ENCODE peak calls at places on chromosomes 2 and 18, in four cellular contexts. One of them, this sample, is unnamed.

GRCh38 chr2:102422910-102423309 is at the start of gene IL18RAP:
- DNase-seq in NT2/D1: no peak
- DNase-seq in CD8-positive, alpha-beta T cell: no peak
- DNase-seq in left ventricle myocardium inferior: no peak
- DNase-seq in this sample: no peak

GRCh38 chr2:179974743-179975142 is 32.4 kb downstream of the CWC22 start:
- DNase-seq in NT2/D1: no peak
- DNase-seq in CD8-positive, alpha-beta T cell: no peak
- DNase-seq in left ventricle myocardium inferior: no peak
- DNase-seq in this sample: no peak

GRCh38 chr2:192469612-192470011 is 274.9 kb upstream of the TMEFF2 start:
- DNase-seq in NT2/D1: no peak
- DNase-seq in CD8-positive, alpha-beta T cell: no peak
- DNase-seq in left ventricle myocardium inferior: no peak
- DNase-seq in this sample: no peak

GRCh38 chr2:36568533-36569246 is 29.3 kb downstream of the FEZ2 start:
- DNase-seq in NT2/D1: no peak
- DNase-seq in CD8-positive, alpha-beta T cell: no peak
- DNase-seq in left ventricle myocardium inferior: no peak
- DNase-seq in this sample: no peak

GRCh38 chr2:108548221-108549003 is 14.1 kb downstream of the LIMS1 start:
- DNase-seq in NT2/D1: no peak
- DNase-seq in CD8-positive, alpha-beta T cell: no peak
- DNase-seq in left ventricle myocardium inferior: no peak
- DNase-seq in this sample: peak; percentile 83

GRCh38 chr2:239570971-239571520 is 170.2 kb upstream of the HDAC4 start:
- DNase-seq in NT2/D1: no peak
- DNase-seq in CD8-positive, alpha-beta T cell: no peak
- DNase-seq in left ventricle myocardium inferior: no peak
- DNase-seq in this sample: no peak

GRCh38 chr2:177172034-177172880 is 40.3 kb upstream of the HNRNPA3 start:
- DNase-seq in NT2/D1: no peak
- DNase-seq in CD8-positive, alpha-beta T cell: no peak
- DNase-seq in left ventricle myocardium inferior: no peak
- DNase-seq in this sample: no peak

GRCh38 chr18:32355896-32356295 is 114.8 kb downstream of the GAREM1 start:
- DNase-seq in NT2/D1: no peak
- DNase-seq in CD8-positive, alpha-beta T cell: no peak
- DNase-seq in left ventricle myocardium inferior: no peak
- DNase-seq in this sample: peak; percentile 57

GRCh38 chr2:85042330-85042729 is 71.4 kb downstream of the KCMF1 start:
- DNase-seq in NT2/D1: no peak
- DNase-seq in CD8-positive, alpha-beta T cell: no peak
- DNase-seq in left ventricle myocardium inferior: no peak
- DNase-seq in this sample: peak; percentile 43

GRCh38 chr18:33107511-33107910 is 333.0 kb downstream of the CCDC178 start:
- DNase-seq in NT2/D1: no peak
- DNase-seq in CD8-positive, alpha-beta T cell: no peak
- DNase-seq in left ventricle myocardium inferior: no peak
- DNase-seq in this sample: no peak

GRCh38 chr2:8796878-8797550 is 40.4 kb downstream of the KIDINS220 start:
- DNase-seq in NT2/D1: no peak
- DNase-seq in CD8-positive, alpha-beta T cell: no peak
- DNase-seq in left ventricle myocardium inferior: no peak
- DNase-seq in this sample: no peak

GRCh38 chr2:30276455-30276911 is 45.1 kb downstream of the LBH start:
- DNase-seq in NT2/D1: no peak
- DNase-seq in CD8-positive, alpha-beta T cell: no peak
- DNase-seq in left ventricle myocardium inferior: no peak
- DNase-seq in this sample: no peak

GRCh38 chr2:30417253-30417652 is 29.8 kb upstream of the LCLAT1 start:
- DNase-seq in NT2/D1: peak; percentile 36
- DNase-seq in CD8-positive, alpha-beta T cell: no peak
- DNase-seq in left ventricle myocardium inferior: peak; percentile 53
- DNase-seq in this sample: peak; percentile 56

GRCh38 chr2:37569986-37570688 is 101.3 kb downstream of the CDC42EP3 start:
- DNase-seq in NT2/D1: no peak
- DNase-seq in CD8-positive, alpha-beta T cell: no peak
- DNase-seq in left ventricle myocardium inferior: no peak
- DNase-seq in this sample: no peak

GRCh38 chr2:96618599-96619283 is 19.4 kb downstream of the KANSL3 start:
- DNase-seq in NT2/D1: no peak
- DNase-seq in CD8-positive, alpha-beta T cell: no peak
- DNase-seq in left ventricle myocardium inferior: no peak
- DNase-seq in this sample: peak; percentile 87

GRCh38 chr2:73292906-73293533 is 328 bp downstream of the EGR4 start:
- DNase-seq in NT2/D1: no peak
- DNase-seq in CD8-positive, alpha-beta T cell: no peak
- DNase-seq in left ventricle myocardium inferior: no peak
- DNase-seq in this sample: no peak

GRCh38 chr18:39835303-39836030 is 2119.6 kb upstream of the PIK3C3 start:
- DNase-seq in NT2/D1: no peak
- DNase-seq in CD8-positive, alpha-beta T cell: no peak
- DNase-seq in left ventricle myocardium inferior: no peak
- DNase-seq in this sample: no peak

GRCh38 chr2:168155680-168156079 is 91.7 kb downstream of the STK39 start:
- DNase-seq in NT2/D1: no peak
- DNase-seq in CD8-positive, alpha-beta T cell: no peak
- DNase-seq in left ventricle myocardium inferior: no peak
- DNase-seq in this sample: no peak

GRCh38 chr2:197307236-197307932 is 3.2 kb downstream of the ANKRD44 start:
- DNase-seq in NT2/D1: no peak
- DNase-seq in CD8-positive, alpha-beta T cell: no peak
- DNase-seq in left ventricle myocardium inferior: no peak
- DNase-seq in this sample: no peak

GRCh38 chr18:2825613-2826205 is 21.1 kb upstream of the EMILIN2 start:
- DNase-seq in NT2/D1: no peak
- DNase-seq in CD8-positive, alpha-beta T cell: no peak
- DNase-seq in left ventricle myocardium inferior: no peak
- DNase-seq in this sample: no peak

GRCh38 chr2:169361706-169362345 is 508 bp downstream of the LRP2 start:
- DNase-seq in NT2/D1: no peak
- DNase-seq in CD8-positive, alpha-beta T cell: no peak
- DNase-seq in left ventricle myocardium inferior: no peak
- DNase-seq in this sample: peak; percentile 74

GRCh38 chr2:232386740-232387450 is 8.3 kb downstream of the ALPP start:
- DNase-seq in NT2/D1: no peak
- DNase-seq in CD8-positive, alpha-beta T cell: no peak
- DNase-seq in left ventricle myocardium inferior: no peak
- DNase-seq in this sample: peak; percentile 53

GRCh38 chr2:219446101-219446504 is 11.5 kb downstream of the SPEG start:
- DNase-seq in NT2/D1: peak; percentile 49
- DNase-seq in CD8-positive, alpha-beta T cell: no peak
- DNase-seq in left ventricle myocardium inferior: no peak
- DNase-seq in this sample: peak; percentile 78

GRCh38 chr2:109324859-109325258 is 195.9 kb downstream of the SH3RF3 start:
- DNase-seq in NT2/D1: no peak
- DNase-seq in CD8-positive, alpha-beta T cell: no peak
- DNase-seq in left ventricle myocardium inferior: peak; percentile 73
- DNase-seq in this sample: no peak

GRCh38 chr2:119066272-119066804 is 92.2 kb downstream of the C1QL2 start:
- DNase-seq in NT2/D1: no peak
- DNase-seq in CD8-positive, alpha-beta T cell: no peak
- DNase-seq in left ventricle myocardium inferior: no peak
- DNase-seq in this sample: no peak

GRCh38 chr2:204842731-204843490 is 297.6 kb downstream of the PARD3B start:
- DNase-seq in NT2/D1: no peak
- DNase-seq in CD8-positive, alpha-beta T cell: no peak
- DNase-seq in left ventricle myocardium inferior: no peak
- DNase-seq in this sample: no peak

GRCh38 chr2:221465776-221466175 is 106.3 kb downstream of the EPHA4 start:
- DNase-seq in NT2/D1: no peak
- DNase-seq in CD8-positive, alpha-beta T cell: no peak
- DNase-seq in left ventricle myocardium inferior: no peak
- DNase-seq in this sample: no peak

GRCh38 chr2:28267282-28267681 is 125.4 kb upstream of the FOSL2 start:
- DNase-seq in NT2/D1: no peak
- DNase-seq in CD8-positive, alpha-beta T cell: no peak
- DNase-seq in left ventricle myocardium inferior: no peak
- DNase-seq in this sample: no peak

GRCh38 chr2:45884126-45884525 is 232.7 kb downstream of the PRKCE start:
- DNase-seq in NT2/D1: no peak
- DNase-seq in CD8-positive, alpha-beta T cell: no peak
- DNase-seq in left ventricle myocardium inferior: no peak
- DNase-seq in this sample: no peak

GRCh38 chr2:134206573-134206972 is 47.3 kb upstream of the MGAT5 start:
- DNase-seq in NT2/D1: no peak
- DNase-seq in CD8-positive, alpha-beta T cell: no peak
- DNase-seq in left ventricle myocardium inferior: peak; percentile 40
- DNase-seq in this sample: peak; percentile 39

GRCh38 chr2:10914272-10914693 is 2.5 kb downstream of the KCNF1 start:
- DNase-seq in NT2/D1: peak; percentile 35
- DNase-seq in CD8-positive, alpha-beta T cell: no peak
- DNase-seq in left ventricle myocardium inferior: no peak
- DNase-seq in this sample: no peak

GRCh38 chr2:185208261-185208660 is 530.3 kb upstream of the FSIP2 start:
- DNase-seq in NT2/D1: peak; percentile 58
- DNase-seq in CD8-positive, alpha-beta T cell: no peak
- DNase-seq in left ventricle myocardium inferior: no peak
- DNase-seq in this sample: peak; percentile 77

GRCh38 chr2:241659150-241659739 is 21.8 kb downstream of the ATG4B start:
- DNase-seq in NT2/D1: no peak
- DNase-seq in CD8-positive, alpha-beta T cell: peak; percentile 44
- DNase-seq in left ventricle myocardium inferior: peak; percentile 50
- DNase-seq in this sample: peak; percentile 85

GRCh38 chr2:241655516-241656189 is 18.2 kb downstream of the ATG4B start:
- DNase-seq in NT2/D1: no peak
- DNase-seq in CD8-positive, alpha-beta T cell: no peak
- DNase-seq in left ventricle myocardium inferior: no peak
- DNase-seq in this sample: no peak

GRCh38 chr2:241656190-241656741 is 18.8 kb downstream of the ATG4B start:
- DNase-seq in NT2/D1: no peak
- DNase-seq in CD8-positive, alpha-beta T cell: no peak
- DNase-seq in left ventricle myocardium inferior: peak; percentile 41
- DNase-seq in this sample: no peak

GRCh38 chr2:241658296-241658695 is 20.8 kb downstream of the ATG4B start:
- DNase-seq in NT2/D1: no peak
- DNase-seq in CD8-positive, alpha-beta T cell: no peak
- DNase-seq in left ventricle myocardium inferior: no peak
- DNase-seq in this sample: no peak

GRCh38 chr2:241657851-241658254 is 20.4 kb downstream of the ATG4B start:
- DNase-seq in NT2/D1: no peak
- DNase-seq in CD8-positive, alpha-beta T cell: no peak
- DNase-seq in left ventricle myocardium inferior: no peak
- DNase-seq in this sample: no peak
- H3K36me3 ChIP-seq in NT2/D1: peaks cover 80% of the 10 kb centered on the region
- H3K36me3 ChIP-seq in CD8-positive, alpha-beta T cell: peaks cover 38% of the 10 kb centered on the region
- H3K36me3 ChIP-seq in left ventricle myocardium inferior: peaks cover 85% of the 10 kb centered on the region
- H3K36me3 ChIP-seq in this sample: peaks cover 15% of the 10 kb centered on the region

DNA sequence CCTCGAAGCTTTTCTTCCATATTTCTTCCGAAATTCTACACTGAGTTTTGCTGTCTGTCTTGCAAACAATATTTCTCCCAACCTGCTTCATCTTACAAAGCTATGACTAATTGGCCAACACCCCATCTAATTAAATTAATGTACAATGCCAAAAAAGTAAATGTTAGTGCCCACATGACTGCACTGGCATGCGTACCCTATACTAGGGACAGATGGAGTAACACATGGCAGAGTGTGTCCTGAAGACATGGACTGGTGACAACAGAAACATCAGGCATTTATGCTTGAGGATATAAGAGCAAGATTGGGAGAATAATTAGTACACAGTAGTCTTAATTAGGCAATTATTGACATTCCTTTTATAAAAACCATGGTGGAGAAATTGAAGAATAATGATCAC is 66.8 kb downstream of the MREG start:
- DNase-seq in NT2/D1: no peak
- DNase-seq in CD8-positive, alpha-beta T cell: no peak
- DNase-seq in left ventricle myocardium inferior: no peak
- DNase-seq in this sample: no peak
- H3K9me3 ChIP-seq in NT2/D1: no peaks in the 10 kb centered on the region
- H3K9me3 ChIP-seq in CD8-positive, alpha-beta T cell: no peaks in the 10 kb centered on the region
- H3K9me3 ChIP-seq in left ventricle myocardium inferior: no peaks in the 10 kb centered on the region
- H3K9me3 ChIP-seq in this sample: no peaks in the 10 kb centered on the region

GRCh38 chr2:44843086-44843485 is 98.4 kb upstream of the SIX3 start:
- DNase-seq in NT2/D1: no peak
- DNase-seq in CD8-positive, alpha-beta T cell: no peak
- DNase-seq in left ventricle myocardium inferior: no peak
- DNase-seq in this sample: no peak

GRCh38 chr2:44840186-44840850 is 101.2 kb upstream of the SIX3 start:
- DNase-seq in NT2/D1: no peak
- DNase-seq in CD8-positive, alpha-beta T cell: no peak
- DNase-seq in left ventricle myocardium inferior: no peak
- DNase-seq in this sample: no peak

GRCh38 chr2:44848026-44848425 is 93.5 kb upstream of the SIX3 start:
- DNase-seq in NT2/D1: no peak
- DNase-seq in CD8-positive, alpha-beta T cell: no peak
- DNase-seq in left ventricle myocardium inferior: no peak
- DNase-seq in this sample: no peak

GRCh38 chr2:44843641-44844040 is 97.9 kb upstream of the SIX3 start:
- DNase-seq in NT2/D1: no peak
- DNase-seq in CD8-positive, alpha-beta T cell: no peak
- DNase-seq in left ventricle myocardium inferior: no peak
- DNase-seq in this sample: no peak

DNA sequence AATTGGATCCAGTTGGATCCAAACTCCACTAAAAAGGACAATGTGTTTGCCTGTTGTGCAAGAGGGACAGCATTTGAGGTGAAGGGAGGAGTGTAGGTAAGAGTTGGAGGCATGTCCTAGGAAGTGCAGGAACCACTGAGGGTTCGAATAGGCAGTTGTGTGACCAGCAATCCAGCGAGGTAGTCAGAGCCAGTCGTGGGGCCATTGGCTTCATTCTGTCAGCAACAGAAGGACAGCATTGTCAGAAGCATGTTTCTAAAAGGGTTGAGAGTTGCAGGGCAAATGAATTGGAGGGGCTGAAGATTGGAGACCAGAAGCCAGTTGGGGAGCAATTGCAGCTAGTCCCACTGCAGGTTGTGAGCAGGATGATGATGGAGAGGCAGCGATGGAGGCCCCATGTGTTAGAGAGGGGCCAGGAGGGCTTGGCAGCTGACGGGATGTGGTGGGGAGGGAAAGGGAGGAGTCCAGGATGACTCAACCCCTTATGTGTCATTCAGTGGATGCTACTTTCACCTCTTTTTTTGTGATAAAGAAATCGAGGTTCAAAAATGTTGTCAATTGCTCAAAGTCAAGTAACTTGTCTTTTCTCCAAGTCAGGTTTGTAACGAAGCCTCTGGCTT is 96.7 kb upstream of the SIX3 start:
- DNase-seq in NT2/D1: no peak
- DNase-seq in CD8-positive, alpha-beta T cell: no peak
- DNase-seq in left ventricle myocardium inferior: no peak
- DNase-seq in this sample: no peak
- H3K27me3 ChIP-seq in NT2/D1: peaks cover 4% of the 10 kb centered on the region
- H3K27me3 ChIP-seq in CD8-positive, alpha-beta T cell: no peaks in the 10 kb centered on the region
- H3K27me3 ChIP-seq in left ventricle myocardium inferior: peaks cover 74% of the 10 kb centered on the region
- H3K27me3 ChIP-seq in this sample: peaks cover 4% of the 10 kb centered on the region

DNA sequence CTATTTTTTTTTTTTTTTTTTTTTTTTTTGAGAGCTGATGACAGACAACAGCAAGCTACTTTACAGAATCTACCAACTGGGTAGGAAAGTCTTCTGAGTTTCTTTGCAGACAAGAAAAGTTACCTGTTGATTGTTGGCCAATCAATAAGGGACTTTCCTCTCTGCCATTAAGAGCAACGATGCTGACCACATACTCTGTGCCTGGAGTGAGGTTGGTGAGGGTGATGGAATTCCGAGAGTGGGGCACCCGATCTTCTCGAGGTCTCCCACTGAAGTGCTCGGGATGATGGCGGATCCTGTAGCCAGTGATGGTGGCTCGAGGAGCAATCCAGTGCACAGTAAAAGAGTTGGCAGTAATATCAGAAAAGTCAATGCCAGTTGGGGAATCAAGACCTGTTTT is 49.3 kb downstream of the FN1 start:
- DNase-seq in NT2/D1: no peak
- DNase-seq in CD8-positive, alpha-beta T cell: no peak
- DNase-seq in left ventricle myocardium inferior: no peak
- DNase-seq in this sample: no peak
- H3K36me3 ChIP-seq in NT2/D1: peaks cover 89% of the 10 kb centered on the region
- H3K36me3 ChIP-seq in CD8-positive, alpha-beta T cell: no peaks in the 10 kb centered on the region
- H3K36me3 ChIP-seq in left ventricle myocardium inferior: peaks cover 84% of the 10 kb centered on the region
- H3K36me3 ChIP-seq in this sample: peaks cover 39% of the 10 kb centered on the region

This sample was measured in cardiac muscle cell.